ENCODE peak calls at places on chromosomes 13 and 19, in five cellular contexts. One of them, this sample, is unnamed.

GRCh38 chr19:23403581-23404324 is 8.5 kb upstream of the ZNF91 start:
- DNase-seq in heart right ventricle: no peak
- DNase-seq in fibroblast of pulmonary artery: no peak
- DNase-seq in NB4: no peak
- DNase-seq in testis: no peak
- DNase-seq in this sample: no peak

GRCh38 chr19:44176590-44176989 is 11.7 kb downstream of the ZNF226 start:
- DNase-seq in heart right ventricle: no peak
- DNase-seq in fibroblast of pulmonary artery: no peak
- DNase-seq in NB4: no peak
- DNase-seq in testis: no peak
- DNase-seq in this sample: no peak

GRCh38 chr13:72932250-72932649 is 126.6 kb upstream of the KLF5 start:
- DNase-seq in heart right ventricle: no peak
- DNase-seq in fibroblast of pulmonary artery: no peak
- DNase-seq in NB4: no peak
- DNase-seq in testis: no peak
- DNase-seq in this sample: no peak

GRCh38 chr13:98333481-98333880 is 156.4 kb upstream of the RNF113B start:
- DNase-seq in heart right ventricle: no peak
- DNase-seq in fibroblast of pulmonary artery: no peak
- DNase-seq in NB4: no peak
- DNase-seq in testis: no peak
- DNase-seq in this sample: no peak

GRCh38 chr19:10503002-10503789 is at the start of gene KEAP1:
- DNase-seq in heart right ventricle: peak
- DNase-seq in fibroblast of pulmonary artery: peak
- DNase-seq in NB4: peak
- DNase-seq in testis: peak
- DNase-seq in this sample: no peak

GRCh38 chr19:3880471-3881271 is at the start of gene ATCAY:
- DNase-seq in heart right ventricle: no peak
- DNase-seq in fibroblast of pulmonary artery: no peak
- DNase-seq in NB4: no peak
- DNase-seq in testis: no peak
- DNase-seq in this sample: no peak

GRCh38 chr19:2274937-2275535 is 6.9 kb downstream of the PEAK3 start:
- DNase-seq in heart right ventricle: peak
- DNase-seq in fibroblast of pulmonary artery: peak
- DNase-seq in NB4: peak
- DNase-seq in testis: peak
- DNase-seq in this sample: peak

GRCh38 chr13:86907116-86907515 is 764.1 kb upstream of the SLITRK5 start:
- DNase-seq in heart right ventricle: no peak
- DNase-seq in fibroblast of pulmonary artery: no peak
- DNase-seq in NB4: no peak
- DNase-seq in testis: no peak
- DNase-seq in this sample: no peak

GRCh38 chr19:18131841-18132596 is 20.9 kb upstream of the PIK3R2 start:
- DNase-seq in heart right ventricle: no peak
- DNase-seq in fibroblast of pulmonary artery: no peak
- DNase-seq in NB4: peak
- DNase-seq in testis: peak
- DNase-seq in this sample: no peak

GRCh38 chr13:30957258-30957943 is 24.9 kb downstream of the TEX26 start:
- DNase-seq in heart right ventricle: no peak
- DNase-seq in fibroblast of pulmonary artery: no peak
- DNase-seq in NB4: no peak
- DNase-seq in testis: no peak
- DNase-seq in this sample: no peak

GRCh38 chr13:31114641-31115040 is 47.1 kb downstream of the HSPH1 start:
- DNase-seq in heart right ventricle: no peak
- DNase-seq in fibroblast of pulmonary artery: no peak
- DNase-seq in NB4: no peak
- DNase-seq in testis: no peak
- DNase-seq in this sample: no peak

GRCh38 chr13:108551674-108552073 is 77.7 kb upstream of the MYO16 start:
- DNase-seq in heart right ventricle: no peak
- DNase-seq in fibroblast of pulmonary artery: no peak
- DNase-seq in NB4: no peak
- DNase-seq in testis: no peak
- DNase-seq in this sample: no peak

GRCh38 chr13:19596960-19597361 is 35.6 kb upstream of the TPTE2 start:
- DNase-seq in heart right ventricle: no peak
- DNase-seq in fibroblast of pulmonary artery: peak
- DNase-seq in NB4: peak
- DNase-seq in testis: no peak
- DNase-seq in this sample: no peak

GRCh38 chr19:5238700-5239099 is 101.9 kb downstream of the PTPRS start:
- DNase-seq in heart right ventricle: no peak
- DNase-seq in fibroblast of pulmonary artery: no peak
- DNase-seq in NB4: no peak
- DNase-seq in testis: no peak
- DNase-seq in this sample: no peak

GRCh38 chr13:46478641-46479040 is 74.3 kb upstream of the LRCH1 start:
- DNase-seq in heart right ventricle: no peak
- DNase-seq in fibroblast of pulmonary artery: no peak
- DNase-seq in NB4: no peak
- DNase-seq in testis: no peak
- DNase-seq in this sample: no peak

GRCh38 chr19:44847144-44848035 is 1.3 kb downstream of the NECTIN2 start:
- DNase-seq in heart right ventricle: peak
- DNase-seq in fibroblast of pulmonary artery: peak
- DNase-seq in NB4: no peak
- DNase-seq in testis: peak
- DNase-seq in this sample: peak

GRCh38 chr19:44747739-44748425 is 626 bp upstream of the BCL3 start:
- DNase-seq in heart right ventricle: peak
- DNase-seq in fibroblast of pulmonary artery: peak
- DNase-seq in NB4: peak
- DNase-seq in testis: peak
- DNase-seq in this sample: peak

GRCh38 chr19:4910594-4911273 is 1.4 kb downstream of the UHRF1 start:
- DNase-seq in heart right ventricle: peak
- DNase-seq in fibroblast of pulmonary artery: peak
- DNase-seq in NB4: peak
- DNase-seq in testis: no peak
- DNase-seq in this sample: no peak

GRCh38 chr13:49439609-49440008 is 4.3 kb downstream of the CAB39L start:
- DNase-seq in heart right ventricle: no peak
- DNase-seq in fibroblast of pulmonary artery: no peak
- DNase-seq in NB4: no peak
- DNase-seq in testis: no peak
- DNase-seq in this sample: no peak

GRCh38 chr13:49441312-49441711 is 2.6 kb downstream of the CAB39L start:
- DNase-seq in heart right ventricle: no peak
- DNase-seq in fibroblast of pulmonary artery: no peak
- DNase-seq in NB4: no peak
- DNase-seq in testis: no peak
- DNase-seq in this sample: no peak

GRCh38 chr13:49435992-49436391 is 7.9 kb downstream of the CAB39L start:
- DNase-seq in heart right ventricle: no peak
- DNase-seq in fibroblast of pulmonary artery: peak
- DNase-seq in NB4: no peak
- DNase-seq in testis: no peak
- DNase-seq in this sample: no peak

GRCh38 chr13:49437705-49438104 is 6.2 kb downstream of the CAB39L start:
- DNase-seq in heart right ventricle: no peak
- DNase-seq in fibroblast of pulmonary artery: no peak
- DNase-seq in NB4: no peak
- DNase-seq in testis: no peak
- DNase-seq in this sample: no peak

GRCh38 chr13:49436890-49437289 is 7.0 kb downstream of the CAB39L start:
- DNase-seq in heart right ventricle: no peak
- DNase-seq in fibroblast of pulmonary artery: peak
- DNase-seq in NB4: no peak
- DNase-seq in testis: peak
- DNase-seq in this sample: no peak
- TF ChIP-seq CTCF in heart right ventricle: no peak
- TF ChIP-seq CTCF in fibroblast of pulmonary artery: no peak
- TF ChIP-seq CTCF in NB4: no peak
- TF ChIP-seq CTCF in testis: peak
- TF ChIP-seq CTCF in this sample: no peak

GRCh38 chr13:68808456-68808855 is 1299.2 kb upstream of the ATXN8OS start:
- DNase-seq in heart right ventricle: no peak
- DNase-seq in fibroblast of pulmonary artery: no peak
- DNase-seq in NB4: no peak
- DNase-seq in testis: no peak
- DNase-seq in this sample: no peak

GRCh38 chr13:68806125-68806524 is 1301.5 kb upstream of the ATXN8OS start:
- DNase-seq in heart right ventricle: no peak
- DNase-seq in fibroblast of pulmonary artery: no peak
- DNase-seq in NB4: no peak
- DNase-seq in testis: no peak
- DNase-seq in this sample: no peak

GRCh38 chr13:68813397-68813796 is 1294.2 kb upstream of the ATXN8OS start:
- DNase-seq in heart right ventricle: no peak
- DNase-seq in fibroblast of pulmonary artery: no peak
- DNase-seq in NB4: no peak
- DNase-seq in testis: no peak
- DNase-seq in this sample: no peak

GRCh38 chr13:68810660-68811059 is 1297.0 kb upstream of the ATXN8OS start:
- DNase-seq in heart right ventricle: no peak
- DNase-seq in fibroblast of pulmonary artery: no peak
- DNase-seq in NB4: peak
- DNase-seq in testis: no peak
- DNase-seq in this sample: no peak
- TF ChIP-seq CTCF in heart right ventricle: no peak
- TF ChIP-seq CTCF in fibroblast of pulmonary artery: no peak
- TF ChIP-seq CTCF in NB4: peak
- TF ChIP-seq CTCF in testis: no peak
- TF ChIP-seq CTCF in this sample: no peak

DNA sequence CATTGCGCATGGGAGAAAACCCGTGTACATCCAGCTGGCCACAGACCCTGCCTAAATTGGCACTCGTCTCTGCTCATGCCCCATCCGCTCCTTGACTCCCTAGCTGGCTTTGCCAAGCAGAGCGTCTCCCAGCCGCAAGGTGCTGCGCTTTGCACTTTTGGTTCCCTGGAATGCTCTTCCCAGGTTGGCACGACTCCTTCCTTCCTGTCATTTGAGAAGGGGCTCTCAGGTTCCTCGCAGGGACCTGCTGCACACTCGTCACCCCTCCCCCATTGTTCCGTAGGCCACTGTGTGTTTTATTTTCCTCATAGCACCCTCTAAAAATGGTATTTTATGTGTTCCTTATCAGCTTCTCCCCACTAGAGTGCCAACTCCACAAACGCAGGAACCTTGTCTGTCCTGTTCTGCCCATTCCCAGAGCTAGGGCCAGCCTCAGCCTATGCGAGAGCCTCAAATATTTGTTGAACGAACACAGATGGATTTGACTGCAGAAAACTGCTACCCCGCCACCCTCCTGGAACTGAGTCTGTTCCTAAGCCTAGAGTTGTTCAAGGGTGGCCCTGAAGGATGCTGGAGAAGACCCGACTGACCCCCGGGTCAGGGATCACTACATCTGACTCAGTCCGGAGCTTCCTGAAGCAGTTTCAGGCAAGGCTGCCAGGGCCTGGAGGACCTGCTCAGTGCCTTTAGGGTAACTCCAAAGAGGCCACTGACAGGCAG is 8.4 kb upstream of the CEBPA start:
- DNase-seq in heart right ventricle: no peak
- DNase-seq in fibroblast of pulmonary artery: no peak
- DNase-seq in NB4: no peak
- DNase-seq in testis: no peak
- DNase-seq in this sample: no peak
- TF ChIP-seq CTCF in heart right ventricle: no peak
- TF ChIP-seq CTCF in fibroblast of pulmonary artery: no peak
- TF ChIP-seq CTCF in NB4: no peak
- TF ChIP-seq CTCF in testis: no peak
- TF ChIP-seq CTCF in this sample: no peak

GRCh38 chr19:49595006-49595818 is 4.2 kb downstream of the PRR12 start:
- DNase-seq in heart right ventricle: no peak
- DNase-seq in fibroblast of pulmonary artery: no peak
- DNase-seq in NB4: no peak
- DNase-seq in testis: no peak
- DNase-seq in this sample: no peak

GRCh38 chr19:49597703-49597974 is 6.7 kb downstream of the PRR12 start:
- DNase-seq in heart right ventricle: no peak
- DNase-seq in fibroblast of pulmonary artery: no peak
- DNase-seq in NB4: no peak
- DNase-seq in testis: no peak
- DNase-seq in this sample: no peak

GRCh38 chr19:49596407-49596806 is 5.4 kb downstream of the PRR12 start:
- DNase-seq in heart right ventricle: no peak
- DNase-seq in fibroblast of pulmonary artery: no peak
- DNase-seq in NB4: no peak
- DNase-seq in testis: no peak
- DNase-seq in this sample: no peak

GRCh38 chr19:49595819-49596404 is 4.9 kb downstream of the PRR12 start:
- DNase-seq in heart right ventricle: no peak
- DNase-seq in fibroblast of pulmonary artery: no peak
- DNase-seq in NB4: no peak
- DNase-seq in testis: no peak
- DNase-seq in this sample: peak

DNA sequence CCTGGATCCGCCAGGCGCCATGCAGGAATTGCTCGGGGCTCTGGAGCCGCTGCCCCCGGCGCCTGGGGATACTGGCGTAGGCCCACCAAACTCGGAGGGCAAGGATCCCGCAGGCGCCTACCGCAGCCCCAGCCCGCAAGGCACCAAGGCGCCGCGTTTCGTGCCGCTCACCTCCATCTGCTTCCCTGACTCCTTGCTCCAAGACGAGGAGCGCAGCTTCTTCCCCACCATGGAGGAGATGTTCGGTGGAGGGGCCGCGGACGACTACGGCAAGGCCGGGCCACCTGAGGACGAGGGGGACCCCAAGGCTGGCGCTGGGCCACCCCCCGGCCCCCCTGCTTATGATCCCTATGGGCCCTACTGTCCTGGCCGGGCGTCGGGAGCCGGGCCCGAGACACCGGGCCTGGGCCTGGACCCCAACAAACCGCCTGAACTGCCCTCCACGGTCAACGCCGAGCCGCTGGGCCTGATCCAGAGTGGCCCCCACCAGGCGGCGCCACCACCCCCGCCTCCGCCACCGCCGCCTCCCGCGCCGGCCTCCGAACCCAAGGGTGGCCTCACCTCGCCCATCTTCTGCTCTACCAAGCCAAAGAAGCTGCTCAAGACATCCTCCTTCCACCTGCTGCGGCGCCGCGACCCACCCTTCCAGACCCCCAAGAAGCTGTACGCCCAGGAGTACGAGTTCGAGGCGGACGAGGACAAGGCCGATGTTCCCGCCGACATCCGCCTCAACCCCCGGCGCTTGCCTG is 6.1 kb downstream of the PRR12 start:
- DNase-seq in heart right ventricle: no peak
- DNase-seq in fibroblast of pulmonary artery: no peak
- DNase-seq in NB4: no peak
- DNase-seq in testis: no peak
- DNase-seq in this sample: no peak
- TF ChIP-seq CTCF in heart right ventricle: no peak
- TF ChIP-seq CTCF in fibroblast of pulmonary artery: no peak
- TF ChIP-seq CTCF in NB4: no peak
- TF ChIP-seq CTCF in testis: no peak
- TF ChIP-seq CTCF in this sample: no peak